ENCODE peak calls at places on chromosomes 11 and 22, in eight cellular contexts. U, O, P, L, V, S, A and W are unnamed samples.
A peak's percentile ranks its signal among the peaks of the same experiment; 100 is the strongest.

GRCh38 chr22:49479566-49479965 is 348.1 kb downstream of the BRD1 start:
- DNase-seq in U (no peak), O (no peak), P (no peak), L (no peak), V (no peak), S (no peak), A (no peak), W (no peak)

GRCh38 chr11:92224394-92225205 is at the start of gene FAT3:
- DNase-seq in U (peak; percentile 4), O (no peak), P (no peak), L (no peak), V (no peak), S (peak; percentile 32), A (no peak), W (no peak)

GRCh38 chr11:93567406-93567819 is 24.2 kb upstream of the SMCO4 start:
- DNase-seq in U (no peak), O (peak; percentile 70), P (peak; percentile 95), L (no peak), V (no peak), S (peak; percentile 25), A (peak; percentile 85), W (no peak)

GRCh38 chr11:32508780-32509179 is 73.4 kb upstream of the WT1 start:
- DNase-seq in U (no peak), O (no peak), P (no peak), L (no peak), V (no peak), S (no peak), A (no peak), W (no peak)

GRCh38 chr11:64269380-64270234 is 14.9 kb downstream of the BAD start:
- DNase-seq in U (peak; percentile 100), O (peak; percentile 99), P (peak; percentile 100), L (peak; percentile 95), V (peak; percentile 88), S (peak; percentile 99), A (peak; percentile 98), W (peak; percentile 98)

GRCh38 chr11:46264976-46265375 is 12.5 kb upstream of the CREB3L1 start:
- DNase-seq in U (no peak), O (no peak), P (no peak), L (no peak), V (no peak), S (no peak), A (no peak), W (no peak)

GRCh38 chr11:67300756-67301312 is 2.5 kb upstream of the SSH3 start:
- DNase-seq in U (no peak), O (no peak), P (no peak), L (no peak), V (no peak), S (no peak), A (no peak), W (no peak)

GRCh38 chr22:21992593-21993237 is 10.1 kb upstream of the TOP3B start:
- DNase-seq in U (no peak), O (no peak), P (no peak), L (no peak), V (no peak), S (no peak), A (no peak), W (no peak)

GRCh38 chr11:17839973-17840611 is 105.5 kb downstream of the KCNC1 start:
- DNase-seq in U (no peak), O (no peak), P (no peak), L (no peak), V (no peak), S (no peak), A (no peak), W (no peak)

GRCh38 chr22:22408731-22409696 is 99.5 kb downstream of the ZNF280B start:
- DNase-seq in U (no peak), O (no peak), P (peak; percentile 9), L (no peak), V (no peak), S (peak; percentile 69), A (no peak), W (no peak)